ENCODE peak calls at places on chromosomes 2 and 18, in eight cellular contexts. E is D341Med, S is IMR-90, K is GM20000, F is COR-L47, U is neuronal stem cell, R is MCF 10A, M is WTC11. Y is an unnamed sample.

GRCh38 chr2:28164280-28164801 is 228.3 kb upstream of the FOSL2 start:
- DNase-seq in E (no peak), S (peak), K (no peak), F (peak), U (no peak), R (no peak), M (no peak), Y (no peak)

GRCh38 chr2:235050992-235051351 is 99.2 kb downstream of the SH3BP4 start:
- DNase-seq in E (peak), S (peak), K (no peak), F (peak), U (no peak), R (peak), M (no peak), Y (no peak)

GRCh38 chr18:22632191-22632590 is 214.5 kb upstream of the CTAGE1 start:
- DNase-seq in E (no peak), S (peak), K (no peak), F (no peak), U (no peak), R (no peak), M (no peak), Y (no peak)

GRCh38 chr2:191927991-191928390 is 81.1 kb upstream of the CAVIN2 start:
- DNase-seq in E (no peak), S (peak), K (no peak), F (no peak), U (no peak), R (peak), M (no peak), Y (no peak)

GRCh38 chr2:16295891-16296290 is 355.5 kb downstream of the MYCN start:
- DNase-seq in E (no peak), S (no peak), K (no peak), F (no peak), U (no peak), R (no peak), M (no peak), Y (no peak)

GRCh38 chr2:190746971-190747761 is 98.3 kb downstream of the NAB1 start:
- DNase-seq in E (no peak), S (peak), K (no peak), F (no peak), U (no peak), R (no peak), M (no peak), Y (no peak)

GRCh38 chr2:62817995-62818713 is 112.6 kb downstream of the EHBP1 start:
- DNase-seq in E (no peak), S (peak), K (no peak), F (no peak), U (no peak), R (no peak), M (no peak), Y (no peak)

GRCh38 chr18:45008694-45009372 is 328.1 kb downstream of the SETBP1 start:
- DNase-seq in E (no peak), S (no peak), K (no peak), F (peak), U (no peak), R (no peak), M (no peak), Y (no peak)

GRCh38 chr2:90069290-90069894 is 1377.9 kb downstream of the RPIA start:
- DNase-seq in E (peak), S (no peak), K (peak), F (peak), U (peak), R (no peak), M (peak), Y (no peak)

GRCh38 chr2:227147023-227147422 is 17.0 kb downstream of the COL4A4 start:
- DNase-seq in E (no peak), S (no peak), K (no peak), F (no peak), U (no peak), R (peak), M (no peak), Y (no peak)

GRCh38 chr2:46096272-46096671 is 200.9 kb upstream of the EPAS1 start:
- DNase-seq in E (no peak), S (peak), K (no peak), F (no peak), U (no peak), R (no peak), M (no peak), Y (no peak)

GRCh38 chr2:37843554-37843953 is 81.5 kb upstream of the RMDN2 start:
- DNase-seq in E (no peak), S (peak), K (no peak), F (no peak), U (no peak), R (no peak), M (no peak), Y (no peak)

Y was measured in effector CD8-positive, alpha-beta T cell.